ENCODE peak calls at places on chromosomes 3 and 15, in four cellular contexts. O is fibroblast of mammary gland, H is IMR-90, B is AG09309. P is an unnamed sample.
A peak's percentile ranks its signal among the peaks of the same experiment; 100 is the strongest.

GRCh38 chr15:89019436-89019835 is 68.8 kb upstream of the ABHD2 start:
- DNase-seq in B (no peak), O (no peak), H (no peak), P (no peak)

GRCh38 chr3:117150628-117151027 is 441.0 kb downstream of the TUSC7 start:
- DNase-seq in B (no peak), O (no peak), H (no peak), P (no peak)

GRCh38 chr15:96463376-96463775 is 132.9 kb downstream of the NR2F2 start:
- DNase-seq in B (no peak), O (no peak), H (no peak), P (no peak)

GRCh38 chr3:87461036-87461435 is 184.7 kb upstream of the POU1F1 start:
- DNase-seq in B (no peak), H (no peak), O (no peak), P (no peak)

GRCh38 chr3:14019459-14019858 is 105.2 kb downstream of the CHCHD4 start:
- DNase-seq in H (peak; percentile 2), B (no peak), O (no peak), P (no peak)

GRCh38 chr3:38549957-38550840 is 54.1 kb downstream of the EXOG start:
- DNase-seq in O (no peak), B (no peak), H (no peak), P (no peak)

GRCh38 chr3:15331606-15332404 is 581 bp downstream of the SH3BP5 start:
- DNase-seq in B (no peak), O (peak; percentile 56), H (peak; percentile 27), P (no peak)

GRCh38 chr3:122843604-122844003 is 48.7 kb downstream of the SLC49A4 start:
- DNase-seq in B (no peak), H (no peak), O (no peak), P (no peak)

GRCh38 chr3:119817071-119817470 is 35.2 kb downstream of the NR1I2 start:
- DNase-seq in B (no peak), O (no peak), H (no peak), P (no peak)

GRCh38 chr15:90266061-90266431 is 574 bp downstream of the NGRN start:
- DNase-seq in H (peak; percentile 4), B (no peak), O (peak; percentile 25), P (peak; percentile 38)

GRCh38 chr3:58521917-58522680 is 14.9 kb downstream of the ACOX2 start:
- DNase-seq in H (no peak), B (no peak), O (no peak), P (no peak)

GRCh38 chr3:186909078-186909853 is 21.1 kb upstream of the ST6GAL1 start:
- DNase-seq in H (no peak), B (no peak), O (no peak), P (no peak)

GRCh38 chr3:24192004-24192403 is 246.9 kb downstream of the NR1D2 start:
- DNase-seq in O (no peak), B (no peak), H (no peak), P (no peak)

GRCh38 chr3:159645874-159646273 is 342.8 kb upstream of the IL12A start:
- DNase-seq in B (peak; percentile 17), H (peak; percentile 51), O (peak; percentile 79), P (peak; percentile 6)

GRCh38 chr15:101038327-101039003 is 119.3 kb downstream of the LRRK1 start:
- DNase-seq in H (no peak), B (no peak), O (no peak), P (no peak)

GRCh38 chr3:143220745-143221144 is 101.2 kb downstream of the CHST2 start:
- DNase-seq in O (no peak), B (no peak), H (no peak), P (no peak)

GRCh38 chr3:127525373-127525772 is 65.2 kb downstream of the TPRA1 start:
- DNase-seq in B (peak; percentile 4), H (peak; percentile 58), O (peak; percentile 86), P (peak; percentile 29)

GRCh38 chr3:131107637-131108433 is 81.2 kb downstream of the NEK11 start:
- DNase-seq in O (peak; percentile 6), B (no peak), H (no peak), P (peak; percentile 64)

GRCh38 chr3:150759947-150760346 is 3.0 kb downstream of the SIAH2 start:
- DNase-seq in O (no peak), B (no peak), H (no peak), P (no peak)

GRCh38 chr3:49606427-49606826 is 52.1 kb downstream of the BSN start:
- DNase-seq in B (no peak), H (no peak), O (no peak), P (no peak)

GRCh38 chr15:35013370-35013769 is 25.3 kb upstream of the ZNF770 start:
- DNase-seq in B (no peak), H (peak; percentile 39), O (peak; percentile 47), P (peak; percentile 61)

GRCh38 chr3:183291511-183292031 is 38.5 kb downstream of the B3GNT5 start:
- DNase-seq in O (peak; percentile 53), H (peak; percentile 66), B (no peak), P (peak; percentile 66)

GRCh38 chr15:86481720-86482119 is 402.0 kb downstream of the AGBL1 start:
- DNase-seq in H (no peak), O (no peak), B (no peak), P (no peak)

DNA sequence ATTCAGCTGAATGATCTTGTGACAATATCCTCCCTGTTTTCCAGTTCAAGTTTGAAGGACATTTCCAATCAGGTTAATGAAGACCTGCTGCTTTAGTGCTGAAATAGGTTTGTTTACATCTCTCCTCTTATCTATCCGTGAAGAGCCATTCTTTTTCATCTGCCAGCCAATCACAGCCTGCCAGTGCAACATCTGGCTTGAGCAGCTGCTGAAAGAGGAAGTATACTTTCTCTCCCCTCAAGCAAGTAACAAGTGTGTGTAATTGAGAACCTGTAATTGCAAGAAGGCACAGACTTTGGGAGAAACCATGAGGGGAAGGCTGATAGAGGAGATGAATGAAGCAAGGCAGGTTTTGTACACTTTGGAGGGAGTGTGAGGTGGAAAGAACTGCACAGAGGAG is 404.3 kb downstream of the AGBL1 start:
- DNase-seq in H (no peak), B (no peak), O (no peak), P (no peak)
- TF ChIP-seq CTCF in H (no peak), B (no peak), O (no peak), P (no peak)

GRCh38 chr3:157836022-157836421 is 270.2 kb downstream of the SHOX2 start:
- DNase-seq in B (no peak), O (no peak), H (no peak), P (no peak)
- TF ChIP-seq CTCF in B (no peak), O (no peak), H (no peak), P (no peak)

GRCh38 chr3:111617406-111617805 is 22.3 kb upstream of the ZBED2 start:
- DNase-seq in H (no peak), O (no peak), B (no peak), P (no peak)

GRCh38 chr3:111619833-111620232 is 24.7 kb upstream of the ZBED2 start:
- DNase-seq in B (no peak), H (peak; percentile 21), O (no peak), P (no peak)

GRCh38 chr3:111617912-111618601 is 22.9 kb upstream of the ZBED2 start:
- DNase-seq in H (peak; percentile 44), O (no peak), B (no peak), P (no peak)

GRCh38 chr3:111618945-111619344 is 23.8 kb upstream of the ZBED2 start:
- DNase-seq in H (no peak), O (no peak), B (no peak), P (no peak)

DNA sequence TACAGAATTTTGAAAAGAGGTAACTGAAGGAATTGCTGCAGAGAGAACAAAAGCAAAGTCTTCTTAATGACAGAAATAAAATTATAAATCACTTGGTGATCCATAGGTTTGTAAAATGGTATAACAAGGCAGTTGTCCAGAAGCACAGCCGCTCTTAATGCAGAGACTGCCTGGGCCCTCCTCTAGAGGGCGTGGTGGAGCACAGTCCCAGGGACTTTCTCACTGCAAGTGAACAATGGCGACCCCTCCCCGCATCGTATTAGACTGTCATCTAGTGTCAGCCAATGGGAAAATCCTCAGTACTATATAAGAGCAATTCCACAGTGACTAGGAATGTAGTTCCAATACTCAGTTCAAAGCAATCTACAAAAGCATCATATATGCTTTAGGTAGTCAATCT is 26.4 kb upstream of the ZBED2 start:
- DNase-seq in H (no peak), B (no peak), O (no peak), P (no peak)
- TF ChIP-seq CTCF in H (peak; percentile 14), B (peak; percentile 34), O (peak; percentile 37), P (peak; percentile 46)

GRCh38 chr3:53758846-53759245 is 87.4 kb downstream of the CHDH start:
- DNase-seq in B (no peak), H (no peak), O (no peak), P (no peak)
- TF ChIP-seq CTCF in B (no peak), H (no peak), O (no peak), P (no peak)

DNA sequence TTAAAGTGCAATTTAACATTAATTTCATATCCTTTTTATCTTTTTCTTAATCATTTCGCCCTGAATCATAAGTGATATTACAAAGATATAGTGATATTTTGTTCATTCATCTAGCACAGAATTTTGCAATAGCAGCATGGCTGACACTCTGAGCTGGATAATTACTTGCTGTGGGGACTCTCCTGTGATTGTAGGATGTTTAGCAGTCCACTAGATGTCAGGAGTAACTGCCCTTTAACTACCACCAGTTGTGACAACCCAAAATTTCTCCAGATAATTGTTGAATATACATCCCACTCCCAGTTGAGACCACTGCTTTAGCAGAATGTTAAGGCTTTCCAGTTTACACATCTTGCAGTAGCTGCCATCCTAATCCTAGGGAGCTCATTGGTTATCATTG is 196.8 kb upstream of the MBNL1 start:
- DNase-seq in O (peak; percentile 73), H (peak; percentile 70), B (peak; percentile 44), P (peak; percentile 82)
- TF ChIP-seq CTCF in O (peak; percentile 65), H (peak; percentile 75), B (peak; percentile 62), P (peak; percentile 60)

GRCh38 chr3:174397848-174398247 is 461.3 kb upstream of the NAALADL2 start:
- DNase-seq in O (peak; percentile 62), B (no peak), H (peak; percentile 50), P (peak; percentile 72)
- TF ChIP-seq CTCF in O (peak; percentile 49), B (peak; percentile 41), H (peak; percentile 60), P (peak; percentile 43)

P was measured in cardiac fibroblast.